ENCODE peak calls at places on chromosomes 12 and 14, in four cellular contexts. Z is sigmoid colon, X is BE2C, H is gastrocnemius medialis. B is an unnamed sample.

GRCh38 chr14:95361373-95362179 is 41.9 kb upstream of the CLMN start:
- DNase-seq in Z (no peak), X (no peak), H (peak), B (no peak)

GRCh38 chr12:118357327-118358007 is 15.2 kb downstream of the TAOK3 start:
- DNase-seq in Z (no peak), X (peak), H (no peak), B (no peak)

GRCh38 chr12:29591140-29592020 is 93.9 kb upstream of the OVCH1 start:
- DNase-seq in Z (no peak), X (no peak), H (peak), B (peak)

GRCh38 chr12:67650127-67650495 is 1.6 kb downstream of the DYRK2 start:
- DNase-seq in Z (no peak), X (no peak), H (peak), B (peak)

GRCh38 chr12:5083955-5084849 is 40.5 kb downstream of the KCNA5 start:
- DNase-seq in Z (no peak), X (peak), H (no peak), B (no peak)

GRCh38 chr12:110794623-110795280 is 52.0 kb upstream of the CCDC63 start:
- DNase-seq in Z (peak), X (no peak), H (peak), B (no peak)

GRCh38 chr12:46946137-46946536 is 120.3 kb upstream of the SLC38A4 start:
- DNase-seq in Z (no peak), X (no peak), H (no peak), B (no peak)

GRCh38 chr12:47504775-47505446 is 200.9 kb downstream of the RPAP3 start:
- DNase-seq in Z (no peak), X (no peak), H (no peak), B (no peak)

GRCh38 chr12:107468182-107468581 is 217.4 kb upstream of the PWP1 start:
- DNase-seq in Z (no peak), X (no peak), H (no peak), B (no peak)

GRCh38 chr12:108141600-108142145 is 12.6 kb downstream of the WSCD2 start:
- DNase-seq in Z (no peak), X (no peak), H (no peak), B (no peak)

GRCh38 chr12:17304503-17305347 is 698.8 kb upstream of the LMO3 start:
- DNase-seq in Z (no peak), X (no peak), H (no peak), B (no peak)

GRCh38 chr12:124530637-124531263 is 36.7 kb downstream of the NCOR2 start:
- DNase-seq in Z (no peak), X (no peak), H (no peak), B (no peak)

GRCh38 chr12:25725874-25726273 is 172.8 kb upstream of the LMNTD1 start:
- DNase-seq in Z (no peak), X (no peak), H (no peak), B (no peak)

GRCh38 chr12:116276433-116277216 is 868 bp downstream of the MED13L start:
- DNase-seq in Z (peak), X (peak), H (peak), B (peak)

GRCh38 chr12:96907681-96908163 is 665 bp downstream of the NEDD1 start:
- DNase-seq in Z (no peak), X (peak), H (no peak), B (no peak)

GRCh38 chr14:37623552-37623951 is 28.1 kb downstream of the TTC6 start:
- DNase-seq in Z (no peak), X (no peak), H (no peak), B (no peak)

GRCh38 chr12:87756721-87757120 is 272.5 kb downstream of the C12orf50 start:
- DNase-seq in Z (no peak), X (no peak), H (no peak), B (no peak)

GRCh38 chr14:99996951-99997571 is 68.2 kb upstream of the EVL start:
- DNase-seq in Z (no peak), X (no peak), H (no peak), B (no peak)

GRCh38 chr12:130131025-130131424 is 31.2 kb upstream of the FZD10 start:
- DNase-seq in Z (no peak), X (no peak), H (no peak), B (no peak)

GRCh38 chr14:45526715-45527549 is 273.9 kb upstream of the MIS18BP1 start:
- DNase-seq in Z (no peak), X (peak), H (no peak), B (peak)

GRCh38 chr12:107843351-107844311 is 69.1 kb downstream of the ASCL4 start:
- DNase-seq in Z (no peak), X (peak), H (no peak), B (peak)

GRCh38 chr12:52903855-52904508 is 894 bp downstream of the KRT8 start:
- DNase-seq in Z (no peak), X (peak), H (no peak), B (peak)

GRCh38 chr14:102235275-102235897 is 69.6 kb downstream of the MOK start:
- DNase-seq in Z (peak), X (peak), H (peak), B (peak)

GRCh38 chr12:83827860-83828259 is 1084.7 kb downstream of the SLC6A15 start:
- DNase-seq in Z (no peak), X (peak), H (no peak), B (peak)

GRCh38 chr12:108313609-108314331 is 25.3 kb downstream of the CMKLR1 start:
- DNase-seq in Z (no peak), X (no peak), H (no peak), B (no peak)

GRCh38 chr12:94276725-94277124 is 128.3 kb downstream of the PLXNC1 start:
- DNase-seq in Z (no peak), X (no peak), H (no peak), B (no peak)

GRCh38 chr12:56257491-56258067 is 605 bp downstream of the ANKRD52 start:
- DNase-seq in Z (no peak), X (peak), H (peak), B (peak)

GRCh38 chr12:61107118-61107517 is 1153.1 kb upstream of the USP15 start:
- DNase-seq in Z (no peak), X (no peak), H (no peak), B (no peak)

GRCh38 chr12:75294338-75294737 is 35.8 kb downstream of the CAPS2 start:
- DNase-seq in Z (no peak), X (no peak), H (no peak), B (no peak)

GRCh38 chr12:75294797-75295196 is 35.3 kb downstream of the CAPS2 start:
- DNase-seq in Z (no peak), X (no peak), H (no peak), B (no peak)

GRCh38 chr12:75291014-75291413 is 39.1 kb downstream of the CAPS2 start:
- DNase-seq in Z (no peak), X (no peak), H (no peak), B (no peak)

DNA sequence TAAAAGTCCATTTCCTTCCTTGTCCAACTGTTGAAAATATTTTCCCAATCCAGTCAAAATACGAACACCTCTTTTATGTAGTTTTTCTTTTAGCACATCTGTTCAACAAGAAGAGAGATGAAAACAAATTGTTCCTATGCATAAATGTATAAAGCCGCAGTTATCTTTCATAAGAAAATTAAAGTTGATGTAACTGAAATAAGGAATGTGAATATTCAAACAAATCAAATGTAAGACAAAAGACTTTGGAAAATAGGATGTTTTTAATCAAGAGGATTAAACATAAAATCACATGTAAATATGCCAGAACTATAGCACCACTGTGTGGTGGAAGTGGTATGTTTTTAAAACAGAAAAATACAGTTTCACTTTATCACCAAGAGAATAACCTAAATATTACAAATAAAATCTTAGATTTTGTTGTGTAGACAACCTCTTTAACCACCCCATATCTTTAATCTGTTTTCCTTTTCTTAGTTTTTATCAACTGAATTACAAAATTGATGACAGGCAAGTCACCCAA is 40.4 kb downstream of the CAPS2 start:
- DNase-seq in Z (no peak), X (no peak), H (no peak), B (no peak)
- TF ChIP-seq CTCF in Z (no peak), X (no peak), H (no peak), B (peak)

DNA sequence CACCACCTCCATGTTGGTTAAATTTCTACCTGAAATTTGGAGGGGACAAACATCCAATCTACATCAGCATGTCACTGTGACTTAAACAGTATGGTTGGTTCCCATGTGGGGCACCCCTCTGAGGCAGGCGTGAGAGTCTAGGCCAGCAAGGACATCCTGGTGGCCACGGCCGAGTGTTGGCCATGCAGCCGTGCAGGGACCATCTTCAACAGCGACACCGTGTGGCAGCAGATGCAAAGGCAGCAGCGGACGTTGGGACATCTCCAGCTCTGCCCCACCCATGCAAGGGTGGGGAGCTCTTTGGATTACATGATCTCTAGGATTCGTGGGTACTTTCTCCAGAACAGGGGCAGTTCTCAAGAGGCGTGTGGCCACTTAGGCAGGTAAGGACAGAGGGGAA is 49.8 kb downstream of the NOC4L start:
- DNase-seq in Z (no peak), X (no peak), H (no peak), B (no peak)
- TF ChIP-seq CTCF in Z (no peak), X (peak), H (no peak), B (peak)

GRCh38 chr12:131949431-131950181 is at the start of gene EP400:
- DNase-seq in Z (peak), X (peak), H (peak), B (peak)
- TF ChIP-seq CTCF in Z (no peak), X (peak), H (peak), B (peak)

GRCh38 chr14:52269100-52269499 is 1.6 kb downstream of the PTGDR start:
- DNase-seq in Z (no peak), X (no peak), H (no peak), B (no peak)

GRCh38 chr14:52268191-52269061 is 928 bp downstream of the PTGDR start:
- DNase-seq in Z (no peak), X (peak), H (no peak), B (peak)

GRCh38 chr14:52275372-52275771 is 7.9 kb downstream of the PTGDR start:
- DNase-seq in Z (no peak), X (no peak), H (no peak), B (no peak)

GRCh38 chr14:52271538-52271937 is 4.0 kb downstream of the PTGDR start:
- DNase-seq in Z (no peak), X (no peak), H (no peak), B (no peak)

GRCh38 chr14:52272375-52272774 is 4.9 kb downstream of the PTGDR start:
- DNase-seq in Z (no peak), X (no peak), H (no peak), B (no peak)
- TF ChIP-seq CTCF in Z (no peak), X (peak), H (no peak), B (no peak)

GRCh38 chr14:55245657-55246268 is 25.5 kb upstream of the FBXO34 start:
- DNase-seq in Z (no peak), X (peak), H (no peak), B (no peak)
- TF ChIP-seq CTCF in Z (no peak), X (peak), H (no peak), B (no peak)

DNA sequence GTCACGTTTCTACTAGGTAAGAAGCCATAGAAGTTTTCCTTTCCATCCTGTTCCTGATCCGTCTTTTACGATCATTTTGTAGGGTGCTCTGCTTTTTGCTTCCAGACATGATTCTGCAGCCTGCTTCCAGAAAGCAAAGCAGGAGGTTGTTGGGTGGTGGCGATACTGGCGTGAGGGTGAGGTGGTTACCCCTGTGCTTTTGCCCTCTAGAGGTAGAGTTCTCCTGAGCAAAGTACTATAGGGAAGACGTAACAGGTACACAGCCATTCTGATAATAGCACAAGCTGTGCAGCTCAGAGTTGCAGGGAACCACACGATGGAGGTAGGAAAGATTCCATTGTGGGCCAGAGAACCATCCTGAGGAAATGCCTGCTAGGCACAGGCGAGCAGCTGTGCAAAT is 186.0 kb downstream of the PAH start:
- DNase-seq in Z (no peak), X (no peak), H (no peak), B (no peak)
- TF ChIP-seq CTCF in Z (no peak), X (no peak), H (no peak), B (no peak)

GRCh38 chr14:65790185-65790815 is 377.8 kb downstream of the FUT8 start:
- DNase-seq in Z (no peak), X (peak), H (no peak), B (peak)

GRCh38 chr14:65792208-65792905 is 379.8 kb downstream of the FUT8 start:
- DNase-seq in Z (no peak), X (no peak), H (no peak), B (no peak)

GRCh38 chr14:65788876-65789859 is 376.6 kb downstream of the FUT8 start:
- DNase-seq in Z (no peak), X (no peak), H (no peak), B (peak)

GRCh38 chr14:65794674-65795279 is 382.2 kb downstream of the FUT8 start:
- DNase-seq in Z (no peak), X (no peak), H (no peak), B (no peak)

GRCh38 chr14:65791551-65791981 is 379.0 kb downstream of the FUT8 start:
- DNase-seq in Z (no peak), X (peak), H (no peak), B (peak)
- TF ChIP-seq CTCF in Z (no peak), X (no peak), H (no peak), B (no peak)

DNA sequence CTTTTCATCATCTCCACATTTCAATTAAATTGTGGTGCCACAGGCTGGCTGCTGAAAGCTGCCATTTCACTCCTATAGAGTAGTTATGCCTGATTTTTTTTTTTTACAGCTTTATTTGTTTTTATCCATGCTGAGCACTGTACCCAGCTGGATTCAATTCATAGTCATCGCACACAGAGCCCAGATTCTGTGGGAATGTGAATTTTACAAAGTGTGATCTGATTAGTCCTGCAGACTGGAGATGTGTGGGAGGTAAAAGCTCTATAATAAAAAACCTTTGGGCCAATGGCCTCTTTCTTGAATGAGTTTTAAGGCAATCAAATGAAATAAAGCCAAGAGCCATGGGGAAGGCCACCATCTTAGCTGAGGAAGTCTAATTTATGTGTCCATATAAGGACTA is 190.2 kb downstream of the ANO4 start:
- DNase-seq in Z (no peak), X (no peak), H (no peak), B (no peak)
- TF ChIP-seq CTCF in Z (no peak), X (no peak), H (no peak), B (no peak)

GRCh38 chr14:69101331-69101826 is 51.5 kb downstream of the DCAF5 start:
- DNase-seq in Z (no peak), X (no peak), H (no peak), B (no peak)
- TF ChIP-seq CTCF in Z (peak), X (peak), H (no peak), B (peak)

GRCh38 chr12:63318933-63319332 is 167.9 kb upstream of the AVPR1A start:
- DNase-seq in Z (no peak), X (no peak), H (no peak), B (no peak)
- TF ChIP-seq CTCF in Z (no peak), X (no peak), H (no peak), B (no peak)